ENCODE peak calls at places on chromosome X, in six cellular contexts. E, K, B, X, I and U are unnamed samples.

GRCh38 chrX:118188977-118189376 is 72.4 kb upstream of the KLHL13 start:
- DNase-seq in E (no peak), K (no peak), B (no peak), X (no peak), I (no peak), U (no peak)

GRCh38 chrX:122078079-122078478 is 1030.7 kb downstream of the GLUD2 start:
- DNase-seq in E (no peak), K (no peak), B (no peak), X (no peak), I (no peak), U (no peak)

GRCh38 chrX:100995469-100995868 is 26.0 kb downstream of the ARL13A start:
- DNase-seq in E (peak), K (no peak), B (no peak), X (peak), I (no peak), U (no peak)

GRCh38 chrX:48969471-48969870 is 2.2 kb downstream of the KCND1 start:
- DNase-seq in E (no peak), K (no peak), B (no peak), X (no peak), I (no peak), U (no peak)

GRCh38 chrX:2710041-2710471 is 19.0 kb downstream of the CD99 start:
- DNase-seq in E (no peak), K (no peak), B (no peak), X (no peak), I (no peak), U (no peak)

GRCh38 chrX:64976673-64977040 is 407 bp upstream of the ZC4H2 start:
- DNase-seq in E (no peak), K (no peak), B (no peak), X (no peak), I (no peak), U (no peak)

GRCh38 chrX:7889680-7890079 is 37.5 kb downstream of the PNPLA4 start:
- DNase-seq in E (no peak), K (no peak), B (no peak), X (no peak), I (no peak), U (no peak)

GRCh38 chrX:134636859-134637258 is 21.4 kb downstream of the PLAC1 start:
- DNase-seq in E (no peak), K (no peak), B (no peak), X (no peak), I (no peak), U (no peak)

GRCh38 chrX:34132028-34132427 is at the start of gene FAM47A:
- DNase-seq in E (no peak), K (no peak), B (no peak), X (no peak), I (no peak), U (no peak)

GRCh38 chrX:39815621-39816020 is 282.1 kb downstream of the BCOR start:
- DNase-seq in E (peak), K (no peak), B (no peak), X (no peak), I (no peak), U (no peak)

GRCh38 chrX:56343231-56343630 is 111.1 kb downstream of the KLF8 start:
- DNase-seq in E (no peak), K (no peak), B (no peak), X (no peak), I (no peak), U (no peak)

GRCh38 chrX:151974336-151975227 is at the start of gene GABRE:
- DNase-seq in E (peak), K (no peak), B (no peak), X (no peak), I (no peak), U (no peak)

GRCh38 chrX:36908801-36909403 is 99.3 kb upstream of the FAM47C start:
- DNase-seq in E (peak), K (no peak), B (no peak), X (peak), I (peak), U (no peak)
- TF ChIP-seq TAF1 in E (no peak), K (no peak), B (no peak), X (no peak), I (no peak), U (no peak)

GRCh38 chrX:20046864-20047263 is 56.0 kb upstream of the BCLAF3 start:
- DNase-seq in E (no peak), K (no peak), B (no peak), X (no peak), I (no peak), U (no peak)

GRCh38 chrX:20038966-20039365 is 48.1 kb upstream of the BCLAF3 start:
- DNase-seq in E (no peak), K (no peak), B (no peak), X (no peak), I (no peak), U (no peak)

GRCh38 chrX:20037182-20037581 is 46.3 kb upstream of the BCLAF3 start:
- DNase-seq in E (no peak), K (no peak), B (no peak), X (no peak), I (no peak), U (no peak)

GRCh38 chrX:20046270-20046669 is 55.4 kb upstream of the BCLAF3 start:
- DNase-seq in E (no peak), K (no peak), B (no peak), X (no peak), I (no peak), U (no peak)

GRCh38 chrX:20042221-20042620 is 51.4 kb upstream of the BCLAF3 start:
- DNase-seq in E (no peak), K (no peak), B (no peak), X (no peak), I (no peak), U (no peak)
- TF ChIP-seq POLR2A in E (no peak), K (no peak), B (no peak), X (no peak), I (no peak), U (no peak)

GRCh38 chrX:154022108-154022507 is 2.4 kb upstream of the IRAK1 start:
- DNase-seq in E (no peak), K (no peak), B (no peak), X (no peak), I (no peak), U (no peak)

GRCh38 chrX:154020500-154021115 is 906 bp upstream of the IRAK1 start:
- DNase-seq in E (no peak), K (no peak), B (no peak), X (no peak), I (no peak), U (no peak)

GRCh38 chrX:154019633-154020499 is at the start of gene IRAK1:
- DNase-seq in E (peak), K (no peak), B (peak), X (no peak), I (no peak), U (peak)

GRCh38 chrX:154022716-154023115 is 3.0 kb upstream of the IRAK1 start:
- DNase-seq in E (no peak), K (no peak), B (no peak), X (no peak), I (no peak), U (no peak)

DNA sequence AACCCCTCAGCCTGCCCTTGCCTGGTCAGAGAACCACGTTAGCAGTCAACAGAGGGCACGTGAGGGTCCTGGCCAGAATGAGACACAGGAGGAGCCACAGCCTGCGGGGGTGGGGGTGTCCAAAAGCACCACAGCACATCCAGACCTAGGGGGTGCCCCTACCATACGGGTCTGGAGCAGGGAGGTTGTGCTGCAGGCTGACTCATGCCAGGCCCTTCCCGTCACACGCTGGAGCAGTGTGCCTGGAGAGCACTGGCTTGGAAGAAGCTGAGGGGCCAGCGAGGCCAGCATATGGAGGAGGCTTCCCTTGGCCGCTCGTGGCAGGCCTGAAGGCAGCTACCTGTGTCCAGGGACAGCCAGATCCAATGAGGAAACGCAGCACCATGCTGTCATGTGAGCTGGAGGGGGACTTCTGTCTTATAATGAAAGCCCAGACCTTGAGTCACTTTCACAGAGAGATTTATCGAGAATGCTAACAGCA is 1.5 kb upstream of the IRAK1 start:
- DNase-seq in E (peak), K (no peak), B (no peak), X (no peak), I (no peak), U (no peak)
- TF ChIP-seq TAF1 in E (no peak), K (no peak), B (no peak), X (no peak), I (no peak), U (no peak)

GRCh38 chrX:154378059-154378798 is 866 bp upstream of the EMD start:
- DNase-seq in E (peak), K (no peak), B (peak), X (no peak), I (no peak), U (no peak)
- TF ChIP-seq POLR2A in E (peak), K (peak), B (peak), X (no peak), I (peak), U (peak)

GRCh38 chrX:24264383-24264782 is 49.5 kb downstream of the SUPT20HL2 start:
- DNase-seq in E (no peak), K (no peak), B (no peak), X (no peak), I (no peak), U (no peak)
- TF ChIP-seq TAF1 in E (no peak), K (no peak), B (no peak), X (no peak), I (no peak), U (no peak)